ENCODE peak calls at places on chromosomes 2 and 18, in ten cellular contexts. S, N, V, K, W, A, G, Y, Q and R are unnamed samples.

GRCh38 chr18:63505566-63506335 is 29.0 kb downstream of the SERPINB5 start:
- DNase-seq in Q (peak), W (peak), Y (peak), G (peak), A (no peak), S (no peak), N (no peak), K (no peak), V (peak), R (peak)

GRCh38 chr2:126732682-126733245 is 76.8 kb downstream of the GYPC start:
- DNase-seq in N (no peak), K (no peak), S (no peak), Q (no peak), G (no peak), A (no peak), V (no peak), Y (no peak), W (no peak), R (no peak)

GRCh38 chr2:177753682-177754475 is 318.7 kb downstream of the PDE11A start:
- DNase-seq in W (no peak), Q (peak), A (peak), V (peak), S (peak), Y (peak), K (no peak), G (peak), N (peak), R (no peak)

GRCh38 chr2:231701456-231702373 is 6.6 kb upstream of the PTMA start:
- DNase-seq in N (no peak), V (no peak), W (no peak), G (peak), Y (peak), K (peak), Q (no peak), A (no peak), S (no peak), R (no peak)

GRCh38 chr2:197309369-197310231 is 980 bp downstream of the ANKRD44 start:
- DNase-seq in G (peak), A (no peak), N (peak), Q (no peak), Y (no peak), S (no peak), W (no peak), K (peak), V (peak), R (peak)

GRCh38 chr18:31057917-31058316 is 15.4 kb upstream of the DSC3 start:
- DNase-seq in A (no peak), W (no peak), N (no peak), G (no peak), V (no peak), S (no peak), Q (no peak), Y (no peak), K (no peak), R (no peak)

GRCh38 chr18:13577091-13577697 is 149.2 kb downstream of the FAM210A start:
- DNase-seq in W (no peak), N (no peak), K (no peak), A (no peak), S (no peak), G (peak), Q (no peak), V (no peak), Y (no peak), R (peak)

GRCh38 chr2:240925576-240926515 is 19.7 kb downstream of the CROCC2 start:
- DNase-seq in V (peak), K (peak), N (no peak), S (no peak), Q (no peak), W (no peak), Y (no peak), G (no peak), A (no peak), R (no peak)

GRCh38 chr2:178804791-178805190 is 2.4 kb downstream of the TTN start:
- DNase-seq in S (no peak), Y (peak), G (no peak), W (no peak), N (no peak), V (peak), Q (peak), K (no peak), A (no peak), R (peak)

GRCh38 chr18:74411475-74411874 is 45.6 kb downstream of the DIPK1C start:
- DNase-seq in W (no peak), V (no peak), N (no peak), K (no peak), Q (no peak), G (no peak), S (no peak), Y (no peak), A (no peak), R (no peak)

GRCh38 chr2:137644689-137645088 is 319.6 kb upstream of the HNMT start:
- DNase-seq in Y (no peak), W (no peak), A (no peak), G (no peak), V (no peak), K (no peak), N (no peak), Q (no peak), S (no peak), R (no peak)

GRCh38 chr2:9108210-9108967 is 98.2 kb upstream of the ASAP2 start:
- DNase-seq in V (no peak), Q (no peak), G (peak), N (no peak), A (no peak), W (no peak), Y (no peak), S (no peak), K (no peak), R (no peak)

GRCh38 chr2:29528891-29529520 is 392.4 kb downstream of the ALK start:
- DNase-seq in N (no peak), V (peak), K (peak), G (peak), W (peak), Q (no peak), A (peak), S (no peak), Y (no peak), R (no peak)

GRCh38 chr18:80105369-80106167 is 3.5 kb upstream of the ADNP2 start:
- DNase-seq in Q (no peak), N (no peak), G (no peak), W (no peak), A (no peak), V (no peak), K (no peak), S (no peak), Y (no peak), R (peak)

GRCh38 chr2:207754498-207755383 is 15.0 kb downstream of the FZD5 start:
- DNase-seq in G (no peak), W (no peak), A (no peak), S (no peak), V (no peak), Y (no peak), Q (no peak), K (no peak), N (no peak), R (no peak)

GRCh38 chr2:156399224-156399949 is 36.8 kb upstream of the GPD2 start:
- DNase-seq in Y (peak), G (peak), Q (peak), N (no peak), S (no peak), K (peak), W (no peak), V (peak), A (no peak), R (no peak)

GRCh38 chr2:143452817-143453462 is 323.7 kb downstream of the ARHGAP15 start:
- DNase-seq in S (no peak), N (peak), Q (no peak), W (no peak), K (no peak), A (no peak), V (no peak), G (no peak), Y (no peak), R (no peak)

GRCh38 chr2:188963738-188964137 is 10.4 kb upstream of the COL3A1 start:
- DNase-seq in G (no peak), V (no peak), W (no peak), Q (no peak), N (no peak), S (no peak), K (no peak), Y (no peak), A (no peak), R (no peak)

GRCh38 chr2:42028571-42029148 is 19.2 kb upstream of the PKDCC start:
- DNase-seq in K (peak), W (no peak), V (no peak), A (no peak), N (no peak), Q (no peak), Y (no peak), S (no peak), G (no peak), R (peak)

GRCh38 chr2:105786231-105787230 is 41.8 kb downstream of the NCK2 start:
- DNase-seq in V (no peak), Q (no peak), A (no peak), W (no peak), K (no peak), N (no peak), G (no peak), S (no peak), Y (no peak), R (no peak)

GRCh38 chr18:68662779-68663178 is 52.1 kb downstream of the TMX3 start:
- DNase-seq in S (peak), A (no peak), W (no peak), G (peak), Q (no peak), V (no peak), N (no peak), Y (no peak), K (no peak), R (no peak)

GRCh38 chr2:227033471-227034148 is 130.4 kb downstream of the COL4A4 start:
- DNase-seq in V (peak), A (no peak), G (peak), Q (peak), W (peak), N (no peak), Y (peak), S (no peak), K (no peak), R (peak)

GRCh38 chr18:56799756-56800155 is 148.6 kb downstream of the WDR7 start:
- DNase-seq in G (no peak), Y (no peak), A (no peak), S (no peak), K (no peak), N (no peak), W (no peak), Q (no peak), V (no peak), R (no peak)

GRCh38 chr18:21914739-21915319 is 174.2 kb downstream of the MIB1 start:
- DNase-seq in V (peak), W (no peak), A (peak), S (peak), K (no peak), Q (peak), N (no peak), Y (peak), G (peak), R (no peak)

GRCh38 chr2:158618859-158619490 is 162.2 kb downstream of the PKP4 start:
- DNase-seq in Y (no peak), S (no peak), W (no peak), N (no peak), A (no peak), Q (no peak), G (peak), K (no peak), V (no peak), R (no peak)

GRCh38 chr18:35267161-35267651 is 22.8 kb downstream of the ZSCAN30 start:
- DNase-seq in Q (no peak), S (no peak), K (peak), A (no peak), N (peak), G (no peak), V (peak), Y (no peak), W (peak), R (no peak)

GRCh38 chr2:200741468-200742202 is 70.1 kb upstream of the BZW1 start:
- DNase-seq in S (no peak), K (peak), G (peak), Y (peak), N (no peak), W (no peak), Q (no peak), A (no peak), V (no peak), R (no peak)

GRCh38 chr2:173290046-173290445 is 64.6 kb upstream of the CDCA7 start:
- DNase-seq in V (no peak), W (no peak), A (peak), Q (no peak), Y (no peak), G (no peak), S (no peak), K (no peak), N (no peak), R (no peak)

GRCh38 chr2:95019572-95019971 is 5.9 kb upstream of the MAL start:
- DNase-seq in W (no peak), V (no peak), Y (no peak), A (no peak), N (no peak), S (no peak), Q (no peak), K (no peak), G (no peak), R (no peak)

GRCh38 chr2:219553463-219553862 is 9.6 kb downstream of the TMEM198 start:
- DNase-seq in N (no peak), K (no peak), G (no peak), Y (no peak), S (no peak), V (no peak), W (no peak), Q (no peak), A (no peak), R (no peak)

GRCh38 chr2:71223767-71224333 is 3.1 kb downstream of the PAIP2B start:
- DNase-seq in K (no peak), Y (peak), V (peak), N (no peak), W (no peak), G (peak), S (no peak), Q (peak), A (peak), R (no peak)

GRCh38 chr18:25953111-25953510 is 137.3 kb downstream of the SS18 start:
- DNase-seq in N (no peak), Q (no peak), A (no peak), W (no peak), V (no peak), K (no peak), Y (no peak), S (no peak), G (no peak), R (no peak)

GRCh38 chr2:161124186-161124585 is 36.0 kb upstream of the TANK start:
- DNase-seq in A (no peak), V (no peak), W (no peak), N (no peak), Y (peak), S (no peak), G (no peak), Q (no peak), K (no peak), R (no peak)